ENCODE peak calls at places on chromosomes 2 and 18, in four cellular contexts. P is HuH-7, Z is NCI-H2029 treated with DMSO at 0.1 percent for 48 hours, J is COLO829. Q is an unnamed sample.
A peak's percentile ranks its signal among the peaks of the same experiment; 100 is the strongest.

GRCh38 chr2:47429795-47430194 is 26.8 kb downstream of the MSH2 start:
- DNase-seq in P (no peak), Z (no peak), J (no peak), Q (no peak)

GRCh38 chr2:64263315-64263714 is 119.1 kb upstream of the PELI1 start:
- DNase-seq in P (no peak), Z (no peak), J (no peak), Q (no peak)

GRCh38 chr2:101803945-101804696 is 106.6 kb downstream of the MAP4K4 start:
- DNase-seq in P (no peak), Z (no peak), J (peak; percentile 48), Q (no peak)

GRCh38 chr2:29478641-29479040 is 363.4 kb downstream of the CLIP4 start:
- DNase-seq in P (no peak), Z (no peak), J (no peak), Q (no peak)

GRCh38 chr2:172087191-172087779 is 2.0 kb downstream of the DLX1 start:
- DNase-seq in P (no peak), Z (no peak), J (no peak), Q (no peak)

GRCh38 chr2:19361325-19361990 is 3.0 kb upstream of the OSR1 start:
- DNase-seq in P (no peak), Z (no peak), J (no peak), Q (no peak)

GRCh38 chr2:57528499-57528898 is 518.1 kb upstream of the VRK2 start:
- DNase-seq in P (no peak), Z (no peak), J (no peak), Q (no peak)

GRCh38 chr18:79169958-79170555 is 100.9 kb downstream of the ATP9B start:
- DNase-seq in P (no peak), Z (no peak), J (no peak), Q (no peak)

GRCh38 chr2:209451209-209451822 is 27.5 kb downstream of the MAP2 start:
- DNase-seq in P (no peak), Z (no peak), J (no peak), Q (no peak)

GRCh38 chr18:79019876-79020275 is 40.3 kb downstream of the SALL3 start:
- DNase-seq in P (no peak), Z (no peak), J (no peak), Q (no peak)

GRCh38 chr2:2260691-2261268 is 70.3 kb downstream of the MYT1L start:
- DNase-seq in P (no peak), Z (no peak), J (no peak), Q (no peak)

GRCh38 chr2:31129835-31130561 is 8.2 kb downstream of the GALNT14 start:
- DNase-seq in P (no peak), Z (peak; percentile 58), J (no peak), Q (no peak)

GRCh38 chr2:220165401-220165800 is 538.0 kb downstream of the SLC4A3 start:
- DNase-seq in P (no peak), Z (peak; percentile 26), J (no peak), Q (no peak)

GRCh38 chr2:201172279-201172678 is 10.7 kb upstream of the CASP10 start:
- DNase-seq in P (no peak), Z (no peak), J (no peak), Q (no peak)

GRCh38 chr2:109499549-109499948 is 114.2 kb downstream of the SEPTIN10 start:
- DNase-seq in P (no peak), Z (no peak), J (no peak), Q (no peak)

GRCh38 chr2:239523944-239524310 is 123.1 kb upstream of the HDAC4 start:
- DNase-seq in P (no peak), Z (no peak), J (no peak), Q (no peak)

GRCh38 chr2:54956392-54956722 is 93.9 kb downstream of the RTN4 start:
- DNase-seq in P (no peak), Z (no peak), J (no peak), Q (no peak)

GRCh38 chr2:143717532-143718168 is 588.4 kb downstream of the ARHGAP15 start:
- DNase-seq in P (no peak), Z (no peak), J (no peak), Q (no peak)

GRCh38 chr18:27995770-27996502 is 181.0 kb downstream of the CDH2 start:
- DNase-seq in P (no peak), Z (no peak), J (no peak), Q (no peak)

GRCh38 chr2:240948905-240949790 is 43.0 kb downstream of the CROCC2 start:
- DNase-seq in P (no peak), Z (no peak), J (no peak), Q (no peak)

GRCh38 chr2:6945087-6945813 is 28.0 kb downstream of the RNF144A start:
- DNase-seq in P (no peak), Z (no peak), J (no peak), Q (no peak)

GRCh38 chr2:16687949-16688348 is 22.3 kb upstream of the CYRIA start:
- DNase-seq in P (no peak), Z (no peak), J (no peak), Q (no peak)

GRCh38 chr2:158009425-158009824 is 92.3 kb upstream of the UPP2 start:
- DNase-seq in P (no peak), Z (no peak), J (no peak), Q (no peak)

GRCh38 chr2:209526541-209526940 is 102.7 kb downstream of the MAP2 start:
- DNase-seq in P (no peak), Z (no peak), J (no peak), Q (peak; percentile 50)

GRCh38 chr2:182616471-182617393 is 99.3 kb upstream of the DNAJC10 start:
- DNase-seq in P (peak; percentile 54), Z (no peak), J (no peak), Q (no peak)

GRCh38 chr18:36711813-36712444 is 116.9 kb downstream of the TPGS2 start:
- DNase-seq in P (no peak), Z (no peak), J (peak; percentile 68), Q (no peak)